ENCODE peak calls at places on chromosomes 3 and 15, in ten cellular contexts. B is body of pancreas; X is activated CD8-positive, alpha-beta memory T cell treated with anti-CD3 and anti-CD28 coated beads for 1 hour; T is CD4-positive, alpha-beta T cell; S is activated gamma-delta T cell treated with Interleukin-2 at 50 U/mL for 16 hours; J is bronchial epithelial cell; M is GDM1; R is transverse colon; N is activated T-helper 1 cell treated with anti-CD3 and anti-CD28 coated beads, Interleukin-2, amount 50 U/mL, for 16 hours; F is cardiac muscle cell. K is an unnamed sample.

GRCh38 chr3:189188466-189188865 is 16.7 kb downstream of the TPRG1 start:
- DNase-seq in B (peak), X (no peak), T (no peak), S (no peak), J (peak), M (no peak), R (no peak), N (no peak), F (peak), K (no peak)

GRCh38 chr3:56921573-56922571 is 120.1 kb upstream of the ARHGEF3 start:
- DNase-seq in B (no peak), X (no peak), T (no peak), S (no peak), J (no peak), M (no peak), R (no peak), N (no peak), F (peak), K (no peak)

GRCh38 chr3:38978729-38979128 is 73.0 kb downstream of the SCN11A start:
- DNase-seq in B (no peak), X (no peak), T (no peak), S (no peak), J (no peak), M (no peak), R (no peak), N (no peak), F (no peak), K (no peak)

GRCh38 chr3:168531116-168531515 is 435.4 kb upstream of the GOLIM4 start:
- DNase-seq in B (no peak), X (no peak), T (no peak), S (no peak), J (no peak), M (no peak), R (no peak), N (no peak), F (no peak), K (no peak)

GRCh38 chr15:95561463-95561862 is 769.0 kb upstream of the NR2F2 start:
- DNase-seq in B (no peak), X (no peak), T (no peak), S (no peak), J (no peak), M (no peak), R (no peak), N (no peak), F (peak), K (no peak)

GRCh38 chr3:70298385-70298784 is 14.1 kb downstream of the MDFIC2 start:
- DNase-seq in B (no peak), X (no peak), T (no peak), S (no peak), J (no peak), M (no peak), R (no peak), N (no peak), F (no peak), K (no peak)

GRCh38 chr15:98813956-98814355 is 165.6 kb downstream of the IGF1R start:
- DNase-seq in B (no peak), X (no peak), T (no peak), S (no peak), J (no peak), M (no peak), R (no peak), N (no peak), F (peak), K (no peak)

GRCh38 chr15:59296181-59296617 is 76.5 kb downstream of the MYO1E start:
- DNase-seq in B (peak), X (no peak), T (no peak), S (no peak), J (no peak), M (no peak), R (no peak), N (no peak), F (peak), K (no peak)

GRCh38 chr3:151217208-151217607 is 14.2 kb upstream of the GPR171 start:
- DNase-seq in B (no peak), X (no peak), T (no peak), S (no peak), J (no peak), M (no peak), R (no peak), N (no peak), F (no peak), K (no peak)

GRCh38 chr3:116306720-116307119 is 138.6 kb downstream of the LSAMP start:
- DNase-seq in B (no peak), X (no peak), T (no peak), S (no peak), J (no peak), M (no peak), R (no peak), N (no peak), F (no peak), K (no peak)

GRCh38 chr15:65758242-65758641 is 33.9 kb downstream of the DENND4A start:
- DNase-seq in B (no peak), X (no peak), T (no peak), S (no peak), J (no peak), M (no peak), R (no peak), N (no peak), F (no peak), K (no peak)

GRCh38 chr15:72857331-72858065 is 73.9 kb upstream of the ADPGK start:
- DNase-seq in B (no peak), X (no peak), T (no peak), S (no peak), J (peak), M (no peak), R (no peak), N (no peak), F (no peak), K (no peak)

GRCh38 chr3:135513106-135514063 is 452.1 kb upstream of the PPP2R3A start:
- DNase-seq in B (no peak), X (no peak), T (no peak), S (no peak), J (peak), M (no peak), R (no peak), N (no peak), F (peak), K (no peak)